ENCODE peak calls at places on chromosomes 11 and 22, in five cellular contexts. Z is thoracic aorta, J is GM12865, C is cardiac muscle cell, K is heart left ventricle. E is an unnamed sample.

GRCh38 chr11:1235615-1236315 is 12.9 kb downstream of the MUC5B start:
- DNase-seq in C (no peak), K (peak), J (no peak), Z (no peak), E (no peak)

GRCh38 chr22:39110631-39111561 is 13.9 kb downstream of the APOBEC3H start:
- DNase-seq in K (no peak), Z (no peak), J (peak), C (no peak), E (no peak)

GRCh38 chr11:16026849-16027248 is 329.5 kb downstream of the SOX6 start:
- DNase-seq in K (no peak), Z (no peak), C (no peak), J (no peak), E (no peak)

GRCh38 chr11:119377961-119378667 is 3.4 kb downstream of the USP2 start:
- DNase-seq in K (peak), Z (no peak), C (no peak), J (no peak), E (no peak)

GRCh38 chr11:121476379-121477032 is 23.7 kb upstream of the SORL1-AS1 start:
- DNase-seq in C (no peak), K (no peak), J (no peak), Z (no peak), E (no peak)

GRCh38 chr11:86418929-86419328 is 44.2 kb downstream of the CCDC81 start:
- DNase-seq in Z (no peak), K (no peak), C (no peak), J (peak), E (no peak)

GRCh38 chr11:134557571-134558257 is 145.7 kb upstream of the B3GAT1 start:
- DNase-seq in J (no peak), Z (no peak), C (no peak), K (no peak), E (no peak)

GRCh38 chr11:1717745-1718144 is 20.8 kb downstream of the KRTAP5-6 start:
- DNase-seq in J (no peak), K (peak), Z (no peak), C (no peak), E (no peak)

GRCh38 chr22:43811777-43812148 is 342 bp downstream of the EFCAB6 start:
- DNase-seq in K (no peak), C (peak), Z (no peak), J (peak), E (no peak)

GRCh38 chr11:16776716-16777115 is 38.3 kb downstream of the C11orf58 start:
- DNase-seq in K (no peak), C (peak), J (no peak), Z (no peak), E (no peak)

GRCh38 chr22:39808087-39808486 is 85.5 kb downstream of the ENTHD1 start:
- DNase-seq in Z (no peak), K (no peak), J (peak), C (peak), E (peak)

GRCh38 chr11:12840871-12841516 is 166.8 kb downstream of the TEAD1 start:
- DNase-seq in J (no peak), C (no peak), Z (no peak), K (no peak), E (no peak)

GRCh38 chr11:93958991-93959390 is 62.2 kb upstream of the HEPHL1 start:
- DNase-seq in J (no peak), C (no peak), K (no peak), Z (no peak), E (no peak)

GRCh38 chr11:57493507-57494503 is 21.7 kb downstream of the SLC43A1 start:
- DNase-seq in C (peak), J (peak), K (peak), Z (no peak), E (peak)

GRCh38 chr11:33065445-33066178 is 26.2 kb downstream of the TCP11L1 start:
- DNase-seq in Z (no peak), C (peak), J (peak), K (peak), E (peak)

GRCh38 chr11:75174781-75175370 is 24.0 kb downstream of the SLCO2B1 start:
- DNase-seq in Z (no peak), K (peak), J (peak), C (no peak), E (no peak)

GRCh38 chr11:73215191-73216134 is 2.6 kb upstream of the P2RY2 start:
- DNase-seq in J (no peak), Z (no peak), C (no peak), K (no peak), E (no peak)

GRCh38 chr22:20159088-20159487 is 8.2 kb upstream of the CCDC188 start:
- DNase-seq in Z (no peak), K (no peak), J (no peak), C (no peak), E (no peak)

GRCh38 chr22:44246615-44247326 is 66.0 kb downstream of the SHISAL1 start:
- DNase-seq in J (no peak), Z (no peak), C (no peak), K (no peak), E (no peak)

GRCh38 chr22:33747029-33747428 is 173.2 kb downstream of the LARGE1 start:
- DNase-seq in Z (no peak), C (no peak), K (no peak), J (no peak), E (no peak)

GRCh38 chr11:130740819-130741218 is 175.5 kb downstream of the SNX19 start:
- DNase-seq in C (no peak), Z (no peak), J (no peak), K (no peak), E (no peak)

GRCh38 chr11:26944866-26945664 is 48.8 kb upstream of the FIBIN start:
- DNase-seq in J (no peak), C (peak), K (no peak), Z (no peak), E (no peak)

GRCh38 chr11:115430345-115430744 is 73.9 kb downstream of the CADM1 start:
- DNase-seq in J (no peak), Z (no peak), C (no peak), K (no peak), E (no peak)

GRCh38 chr11:69918938-69919650 is 99.9 kb upstream of the FGF3 start:
- DNase-seq in J (peak), Z (peak), K (peak), C (peak), E (peak)

GRCh38 chr22:30822216-30823014 is 127.7 kb downstream of the OSBP2 start:
- DNase-seq in J (no peak), K (no peak), C (no peak), Z (no peak), E (peak)

GRCh38 chr11:95230054-95231034 is 658 bp downstream of the SESN3 start:
- DNase-seq in K (peak), Z (no peak), J (no peak), C (peak), E (peak)

GRCh38 chr11:68445531-68446035 is 15.0 kb upstream of the PPP6R3 start:
- DNase-seq in C (no peak), K (no peak), J (no peak), Z (no peak), E (no peak)

GRCh38 chr11:75273989-75274391 is 33.4 kb downstream of the TPBGL start:
- DNase-seq in Z (no peak), C (no peak), K (no peak), J (no peak), E (no peak)

GRCh38 chr11:113888848-113889247 is 13.5 kb upstream of the USP28 start:
- DNase-seq in C (no peak), Z (no peak), J (no peak), K (no peak), E (no peak)

GRCh38 chr22:49331223-49331815 is 496.4 kb downstream of the BRD1 start:
- DNase-seq in K (no peak), C (no peak), Z (no peak), J (no peak), E (no peak)

GRCh38 chr11:5204787-5205186 is 4.3 kb upstream of the OR51V1 start:
- DNase-seq in Z (no peak), J (peak), C (peak), K (no peak), E (no peak)
- TF ChIP-seq CTCF in Z (peak), J (peak), C (peak), K (peak), E (peak)

DNA sequence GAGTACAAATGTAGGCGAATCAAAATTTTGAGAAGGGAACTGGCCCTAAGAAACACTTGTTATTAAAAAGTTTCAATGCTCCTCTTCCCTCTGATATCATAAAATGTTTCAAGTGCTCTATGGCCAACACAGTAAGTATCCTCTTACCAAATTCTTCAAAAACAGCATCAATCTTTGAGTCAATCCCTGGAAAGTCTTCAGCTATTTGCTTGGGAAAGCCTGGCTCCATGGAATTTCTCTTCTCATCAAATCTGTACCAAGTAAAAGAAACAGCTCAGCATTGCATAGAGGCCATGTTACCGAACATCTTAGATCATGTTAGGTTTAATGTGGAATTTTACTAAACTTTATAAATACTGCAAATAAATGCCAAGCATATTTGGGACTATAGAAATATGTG is 6.3 kb downstream of the MMP3 start:
- DNase-seq in K (no peak), J (no peak), Z (no peak), C (no peak), E (no peak)
- TF ChIP-seq CTCF in K (no peak), J (no peak), Z (no peak), C (no peak), E (no peak)

GRCh38 chr11:45804806-45805304 is at the start of gene SLC35C1:
- DNase-seq in C (peak), J (peak), Z (peak), K (peak), E (peak)
- TF ChIP-seq CTCF in C (peak), J (no peak), Z (no peak), K (peak), E (no peak)

GRCh38 chr22:47822459-47822858 is 1060.0 kb downstream of the TBC1D22A start:
- DNase-seq in Z (no peak), K (no peak), C (no peak), J (no peak), E (no peak)

DNA sequence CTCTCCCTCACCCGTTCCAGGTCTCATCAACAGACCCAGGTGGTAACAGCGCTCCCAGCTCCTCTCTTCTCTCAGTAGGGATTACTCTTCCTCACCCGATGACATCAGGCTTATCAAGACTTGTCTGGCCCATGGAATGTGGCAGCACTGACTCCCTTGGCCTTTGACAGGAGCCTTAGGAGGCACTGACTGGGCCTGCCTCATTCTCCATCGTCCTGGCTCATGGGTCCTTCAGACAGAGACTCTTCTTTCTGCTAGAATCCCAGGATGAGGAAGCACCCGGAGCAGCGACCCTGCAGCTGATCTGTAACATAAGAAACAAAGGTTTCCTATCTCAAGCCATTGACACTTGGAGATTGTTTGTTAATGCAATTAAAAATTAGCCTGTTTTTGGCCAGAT is 1063.6 kb downstream of the TBC1D22A start:
- DNase-seq in C (no peak), Z (no peak), K (no peak), J (no peak), E (no peak)
- TF ChIP-seq CTCF in C (no peak), Z (no peak), K (no peak), J (no peak), E (no peak)

DNA sequence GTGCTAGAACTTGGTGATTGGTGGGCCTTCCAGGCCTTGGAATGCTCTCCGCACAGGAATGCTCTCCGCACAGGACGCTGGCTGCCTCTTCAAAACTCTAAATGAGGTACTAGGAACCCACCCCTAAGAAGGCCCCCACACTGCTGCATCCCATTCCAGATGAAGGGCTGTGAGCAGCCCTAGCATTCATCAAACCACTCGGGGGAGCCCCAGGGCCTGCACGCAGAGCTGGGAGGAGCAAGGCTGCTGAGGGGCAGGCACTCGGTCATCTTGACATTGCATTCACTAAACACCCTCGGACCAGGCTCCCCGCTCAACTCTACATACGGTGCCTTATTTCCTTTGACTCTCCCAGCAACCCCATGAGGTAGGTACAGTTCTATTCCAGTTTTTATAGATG is 49.2 kb upstream of the EMID1 start:
- DNase-seq in J (peak), Z (no peak), C (peak), K (no peak), E (no peak)
- TF ChIP-seq CTCF in J (no peak), Z (no peak), C (peak), K (no peak), E (no peak)

DNA sequence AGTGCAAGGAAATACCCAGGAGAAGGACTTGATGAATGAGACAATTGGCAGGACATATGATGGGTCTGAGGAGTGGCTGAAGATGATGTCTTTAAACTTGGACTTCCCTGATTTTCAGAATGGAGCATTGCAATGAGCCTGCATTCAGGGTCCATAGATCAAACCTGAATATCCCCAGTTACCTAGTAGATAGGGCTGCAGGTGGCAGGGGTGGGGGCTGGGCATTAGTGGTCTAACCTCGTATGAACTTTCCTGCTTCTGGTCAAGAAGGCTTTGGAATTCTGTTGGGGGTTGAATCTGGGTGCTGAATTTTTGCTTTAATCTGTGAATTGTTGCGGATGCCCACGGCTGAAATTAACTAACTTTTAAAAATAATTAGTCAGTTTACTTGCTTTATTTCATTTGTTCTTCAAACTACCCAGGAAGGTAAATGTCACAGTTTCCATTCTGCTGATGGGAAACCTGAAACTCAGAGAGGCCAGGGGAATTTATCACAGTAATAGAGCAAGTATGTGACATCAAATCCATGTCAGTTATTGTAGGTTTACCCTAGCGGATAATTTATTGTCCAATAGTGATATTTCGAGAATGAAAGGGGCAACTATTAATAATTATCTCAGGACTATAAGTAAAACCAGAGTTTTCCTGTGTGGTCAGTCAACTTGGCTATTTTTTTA is 37.0 kb upstream of the TMEM123 start:
- DNase-seq in Z (no peak), C (no peak), K (no peak), J (no peak), E (no peak)
- TF ChIP-seq CTCF in Z (no peak), C (no peak), K (no peak), J (no peak), E (no peak)

DNA sequence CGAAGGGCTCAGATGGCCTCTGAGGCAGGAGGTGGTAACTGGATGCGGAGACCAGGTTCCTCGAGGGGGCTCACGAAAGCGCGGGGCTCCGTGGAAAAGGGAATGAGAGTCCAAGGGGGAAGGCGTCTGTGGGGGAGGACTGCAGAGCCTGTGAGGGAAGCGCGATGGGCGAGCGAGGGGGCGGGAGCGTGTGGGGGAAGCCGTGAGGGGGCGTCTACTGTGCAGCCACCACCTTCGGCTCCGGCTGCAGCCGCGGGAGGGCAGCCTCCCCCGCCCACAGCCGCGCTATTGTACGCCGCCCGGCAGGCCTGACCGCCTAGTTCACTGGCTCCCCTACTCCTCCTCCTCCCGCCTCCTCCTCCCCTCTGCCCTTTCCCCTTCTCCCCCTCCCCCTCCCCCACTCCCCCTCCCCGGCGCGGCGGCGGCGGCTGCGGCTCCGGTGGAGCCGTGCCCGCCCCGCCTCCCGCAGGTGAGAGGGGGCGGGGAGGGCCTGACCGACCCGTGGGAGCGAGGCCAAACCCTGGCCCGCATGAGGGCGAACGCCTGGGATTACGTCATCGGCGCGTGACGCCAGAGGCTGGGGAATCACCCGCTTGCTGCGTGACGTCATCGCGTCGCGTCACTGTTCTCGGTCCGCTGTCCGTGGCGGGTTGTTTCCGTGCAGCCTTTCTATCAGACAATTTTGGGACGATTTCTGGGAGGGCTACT is at the start of gene PAK1:
- DNase-seq in J (peak), C (peak), Z (peak), K (peak), E (peak)
- TF ChIP-seq CTCF in J (peak), C (no peak), Z (no peak), K (peak), E (peak)

DNA sequence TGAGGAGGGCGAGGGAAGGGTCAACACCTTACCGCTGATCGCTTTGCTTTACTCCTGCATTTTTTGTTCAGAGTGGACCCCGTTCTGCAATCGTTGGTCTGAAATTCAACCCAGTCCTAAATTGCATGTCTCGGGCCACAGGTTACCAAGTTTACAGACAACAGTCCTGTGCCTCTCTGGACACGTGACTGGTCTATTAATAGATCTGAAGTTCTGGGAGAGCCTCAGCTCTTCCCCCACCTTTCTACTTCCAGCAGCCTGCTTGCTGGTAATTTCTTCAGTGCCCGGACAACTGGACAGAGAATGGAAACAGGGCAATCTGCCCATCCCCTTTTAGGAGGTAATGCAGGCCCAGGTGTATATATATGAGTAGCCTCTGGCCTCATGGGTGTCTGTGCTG is 74.2 kb downstream of the STIM1 start:
- DNase-seq in J (no peak), Z (no peak), C (no peak), K (peak), E (no peak)
- TF ChIP-seq CTCF in J (no peak), Z (no peak), C (no peak), K (no peak), E (no peak)

E was measured in neural crest cell.